ENCODE peak calls at places on chromosomes 12 and 14, in eight cellular contexts. Y is transverse colon, J is sigmoid colon, S is testis, O is tibial nerve, R is stomach, U is IMR-90, T is upper lobe of left lung. Q is an unnamed sample. For H3K36me3, the result is how much of the 10 kb centered on the place peaks cover.

GRCh38 chr14:86450075-86450474 is 920.1 kb downstream of the FLRT2 start:
- DNase-seq in J (no peak), Y (no peak), T (no peak), R (no peak), U (peak), S (no peak), O (no peak), Q (no peak)

GRCh38 chr12:98002887-98003493 is 512.4 kb upstream of the TMPO start:
- DNase-seq in U (peak), S (peak), R (peak), T (no peak), J (no peak), Y (peak), O (no peak), Q (no peak)

GRCh38 chr12:6925239-6925542 is 2.6 kb upstream of the ATN1 start:
- DNase-seq in U (no peak), Y (no peak), O (no peak), S (no peak), T (no peak), J (no peak), R (no peak), Q (no peak)

GRCh38 chr12:114744696-114745095 is 60.7 kb upstream of the TBX3 start:
- DNase-seq in S (no peak), J (peak), U (peak), O (no peak), R (no peak), Y (peak), T (no peak), Q (no peak)

GRCh38 chr12:58487280-58488141 is 432.8 kb downstream of the LRIG3 start:
- DNase-seq in O (no peak), R (no peak), T (no peak), U (peak), J (no peak), Y (no peak), S (no peak), Q (no peak)

GRCh38 chr12:28568083-28568482 is 377.8 kb downstream of the CCDC91 start:
- DNase-seq in J (peak), R (peak), T (no peak), U (peak), Y (peak), O (no peak), S (no peak), Q (no peak)

GRCh38 chr14:102280376-102280962 is 24.5 kb downstream of the MOK start:
- DNase-seq in T (no peak), R (no peak), Y (no peak), J (no peak), O (no peak), U (peak), S (no peak), Q (no peak)

GRCh38 chr12:131736807-131737484 is 26.1 kb downstream of the SFSWAP start:
- DNase-seq in U (peak), O (no peak), T (peak), Y (no peak), R (no peak), S (no peak), J (no peak), Q (no peak)

GRCh38 chr12:49674318-49674985 is 32.8 kb downstream of the FMNL3 start:
- DNase-seq in J (no peak), R (no peak), T (no peak), U (peak), O (no peak), Y (no peak), S (no peak), Q (peak)

GRCh38 chr14:59265808-59266207 is 77.3 kb downstream of the DAAM1 start:
- DNase-seq in U (no peak), Y (peak), J (no peak), R (no peak), O (no peak), T (no peak), S (no peak), Q (no peak)

GRCh38 chr12:54349031-54349430 is 15.3 kb downstream of the GPR84 start:
- DNase-seq in T (no peak), Y (no peak), O (no peak), S (no peak), R (no peak), U (no peak), J (no peak), Q (no peak)
- H3K36me3 ChIP-seq in T (half or more), Y (half or more), O (half or more), S (under half), R (half or more), U (under half), J (under half), Q (half or more)

GRCh38 chr12:100573168-100573498 is 351 bp upstream of the GAS2L3 start:
- DNase-seq in U (no peak), R (no peak), J (no peak), T (no peak), Y (no peak), S (no peak), O (no peak), Q (no peak)

GRCh38 chr12:100572184-100572583 is 1.3 kb upstream of the GAS2L3 start:
- DNase-seq in J (no peak), Y (no peak), S (no peak), U (no peak), R (no peak), O (no peak), T (no peak), Q (no peak)

GRCh38 chr12:100576311-100577036 is 3.0 kb downstream of the GAS2L3 start:
- DNase-seq in J (no peak), Y (no peak), T (no peak), R (no peak), U (peak), S (no peak), O (no peak), Q (no peak)

GRCh38 chr12:100574262-100575074 is 984 bp downstream of the GAS2L3 start:
- DNase-seq in Y (no peak), S (no peak), R (no peak), U (no peak), O (no peak), J (no peak), T (no peak), Q (peak)

GRCh38 chr12:100573499-100574261 is at the start of gene GAS2L3:
- DNase-seq in U (peak), S (peak), R (peak), J (peak), Y (peak), T (peak), O (peak), Q (peak)
- TF ChIP-seq POLR2A in U (peak), S (no peak), R (no peak), J (peak), Y (peak), T (peak), O (peak), Q (no peak)

GRCh38 chr12:3712209-3712992 is 40.5 kb downstream of the CRACR2A start:
- DNase-seq in O (no peak), T (no peak), R (no peak), J (no peak), S (no peak), U (no peak), Y (no peak), Q (no peak)

GRCh38 chr12:3718100-3718499 is 34.8 kb downstream of the CRACR2A start:
- DNase-seq in S (no peak), U (no peak), R (peak), T (peak), Y (no peak), O (no peak), J (no peak), Q (peak)

GRCh38 chr12:3717283-3717974 is 35.5 kb downstream of the CRACR2A start:
- DNase-seq in Y (peak), T (no peak), R (no peak), U (no peak), J (no peak), O (no peak), S (no peak), Q (no peak)

GRCh38 chr12:3715999-3716398 is 36.9 kb downstream of the CRACR2A start:
- DNase-seq in S (no peak), R (no peak), Y (no peak), T (no peak), U (no peak), O (no peak), J (no peak), Q (no peak)

DNA sequence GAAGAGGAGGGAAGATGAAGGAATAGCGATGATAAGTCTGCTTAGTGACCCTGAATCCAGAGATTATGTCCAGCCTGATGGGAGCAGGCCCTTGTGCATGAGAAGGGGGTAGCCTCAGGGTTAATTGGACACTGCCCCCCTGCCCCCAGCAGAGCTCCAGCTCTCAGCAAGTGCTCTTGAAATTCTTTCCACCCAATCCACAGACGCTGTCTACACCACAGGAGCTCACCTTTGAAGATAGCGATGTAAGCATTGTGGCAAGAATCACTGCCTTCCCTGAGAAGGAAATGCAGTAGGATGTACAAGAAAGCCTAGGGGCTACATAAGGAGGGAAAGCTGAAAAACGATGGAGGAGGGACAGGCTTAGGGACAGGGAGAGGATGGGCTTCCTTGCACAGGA is 39.4 kb downstream of the CRACR2A start:
- DNase-seq in U (no peak), Y (no peak), J (no peak), O (no peak), R (no peak), T (no peak), S (no peak), Q (no peak)
- H3K27ac ChIP-seq in U (no peak), Y (no peak), J (no peak), O (no peak), R (no peak), T (no peak), S (no peak), Q (no peak)

DNA sequence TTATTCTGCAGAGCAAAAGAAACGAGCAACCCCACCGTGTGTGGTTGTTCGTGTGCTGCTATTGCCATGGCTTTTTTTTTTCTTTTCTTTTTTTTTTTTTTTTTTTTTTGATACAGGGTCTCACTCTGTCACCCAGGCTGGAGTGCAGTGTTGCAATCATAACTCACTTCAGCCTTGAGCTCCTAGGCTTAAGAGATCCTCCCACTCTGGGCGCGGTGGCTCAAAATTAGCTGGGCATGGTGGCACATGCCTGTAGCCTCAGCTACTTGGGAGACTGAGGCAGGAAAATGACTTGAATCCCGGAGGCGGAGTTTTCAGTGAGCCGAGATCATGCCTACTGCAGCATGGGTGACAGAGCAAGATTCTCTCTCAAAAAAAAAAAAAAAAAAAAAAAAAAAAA is 144.2 kb downstream of the ESR2 start:
- DNase-seq in S (no peak), J (no peak), T (peak), R (no peak), O (no peak), Y (no peak), U (no peak), Q (no peak)
- H3K36me3 ChIP-seq in S (under half), J (under half), T (under half), R (under half), O (half or more), Y (half or more), U (under half), Q (under half)

DNA sequence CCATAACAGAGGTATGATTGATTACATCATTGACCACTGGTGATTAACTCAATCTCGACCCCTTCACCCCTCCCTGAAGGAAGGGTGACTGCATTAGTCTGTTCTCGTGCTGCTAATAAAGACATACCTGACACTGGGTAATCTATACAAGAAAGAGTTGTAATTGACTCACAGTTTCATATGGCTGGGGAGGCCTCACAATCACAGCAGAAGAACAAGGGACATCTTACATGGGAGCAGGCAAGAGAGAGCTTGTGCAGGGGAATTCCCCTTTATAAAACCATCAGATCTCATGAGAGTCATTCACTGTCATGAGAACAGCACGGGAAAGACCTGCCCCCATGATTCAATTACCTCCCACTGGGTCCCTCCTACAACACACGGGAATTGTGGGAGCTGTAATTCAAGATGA is 55.9 kb upstream of the TMCC3 start:
- DNase-seq in T (no peak), R (no peak), Y (no peak), O (no peak), S (no peak), U (no peak), J (no peak), Q (no peak)
- TF ChIP-seq POLR2A in T (no peak), R (no peak), Y (no peak), O (no peak), S (no peak), U (no peak), J (no peak), Q (no peak)

GRCh38 chr14:72243894-72244293 is 311.7 kb downstream of the RGS6 start:
- DNase-seq in U (no peak), R (no peak), O (no peak), S (no peak), J (no peak), Y (no peak), T (no peak), Q (no peak)

GRCh38 chr14:72237722-72238666 is 305.8 kb downstream of the RGS6 start:
- DNase-seq in U (no peak), T (no peak), Y (no peak), J (no peak), O (no peak), S (no peak), R (no peak), Q (no peak)

GRCh38 chr14:72247896-72248295 is 315.7 kb downstream of the RGS6 start:
- DNase-seq in U (no peak), S (no peak), O (no peak), Y (no peak), J (no peak), R (no peak), T (no peak), Q (no peak)

DNA sequence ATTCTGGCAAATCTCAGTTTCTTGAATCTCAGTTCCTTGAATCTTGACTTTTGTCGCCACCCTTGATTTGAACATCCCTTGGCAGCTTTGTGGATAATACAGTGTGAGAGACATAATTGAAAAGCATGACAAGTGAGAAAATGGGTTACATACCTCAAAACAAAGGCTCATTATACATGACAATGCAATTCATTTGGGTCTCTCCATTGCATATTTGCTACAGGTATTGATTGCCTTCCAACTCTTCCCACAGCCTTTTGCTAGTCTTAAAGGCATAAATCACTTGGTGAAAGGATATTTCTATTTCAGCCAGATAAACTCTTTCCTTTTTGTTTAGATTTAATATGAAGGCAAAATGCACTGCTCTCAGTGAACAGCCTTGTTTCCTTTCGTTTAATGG is 311.1 kb downstream of the RGS6 start:
- DNase-seq in O (no peak), T (no peak), J (no peak), U (no peak), Y (no peak), R (no peak), S (no peak), Q (no peak)
- H3K27ac ChIP-seq in O (peak), T (no peak), J (no peak), U (no peak), Y (no peak), R (no peak), S (no peak), Q (no peak)

GRCh38 chr12:31278445-31279242 is 47.3 kb downstream of the SINHCAF start:
- DNase-seq in O (no peak), T (no peak), Y (no peak), S (no peak), J (no peak), R (no peak), U (no peak), Q (no peak)

GRCh38 chr12:31279525-31279924 is 46.4 kb downstream of the SINHCAF start:
- DNase-seq in S (no peak), U (no peak), Y (no peak), R (no peak), T (no peak), J (peak), O (no peak), Q (no peak)

GRCh38 chr12:31277081-31277480 is 48.9 kb downstream of the SINHCAF start:
- DNase-seq in J (no peak), O (no peak), S (no peak), Y (no peak), U (no peak), R (no peak), T (no peak), Q (no peak)

GRCh38 chr12:31275491-31275890 is 50.5 kb downstream of the SINHCAF start:
- DNase-seq in J (no peak), O (no peak), U (no peak), R (no peak), T (no peak), Y (no peak), S (no peak), Q (no peak)

DNA sequence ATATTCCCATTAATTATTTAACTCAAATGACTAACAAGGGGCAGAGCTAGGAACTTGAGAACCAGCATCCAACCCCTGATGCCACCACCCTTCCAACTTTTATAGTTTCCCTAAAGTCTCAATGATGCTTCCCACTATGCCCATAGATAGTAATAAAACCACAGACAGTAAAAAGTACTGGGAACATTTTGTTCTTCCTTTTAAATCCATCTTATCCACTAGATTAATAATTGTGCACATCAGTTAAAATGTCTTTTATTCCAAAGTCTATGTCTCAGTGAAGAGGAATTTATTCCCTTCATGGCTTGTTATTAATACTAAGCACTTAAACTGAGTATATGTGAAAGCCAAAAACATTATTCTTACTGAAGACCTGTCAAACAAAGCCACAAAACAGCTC is 45.8 kb downstream of the SINHCAF start:
- DNase-seq in T (no peak), R (no peak), U (no peak), O (no peak), Y (no peak), J (no peak), S (no peak), Q (no peak)
- H3K36me3 ChIP-seq in T (under half), R (under half), U (under half), O (under half), Y (under half), J (under half), S (under half), Q (under half)

DNA sequence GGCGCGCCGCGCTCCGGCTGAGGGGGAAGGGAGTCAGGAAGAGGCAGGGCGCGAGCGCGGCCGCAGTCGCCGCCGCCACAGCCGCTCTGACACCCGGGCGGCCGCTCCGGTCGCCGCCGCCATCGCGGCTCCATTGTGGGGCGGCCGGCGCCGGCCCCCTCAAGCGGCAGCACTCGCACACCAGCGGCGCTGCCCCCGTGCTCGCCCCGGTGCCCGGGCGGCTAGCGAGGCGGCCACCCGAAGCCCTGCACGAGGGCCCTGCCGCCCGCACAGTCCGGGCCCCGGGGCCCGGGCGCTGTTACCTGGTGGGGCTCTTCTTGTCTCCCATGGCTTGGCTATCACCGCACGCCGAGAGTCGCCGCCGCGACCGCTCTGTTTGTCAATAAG is 202 bp downstream of the YAF2 start:
- DNase-seq in S (no peak), Y (no peak), O (no peak), R (no peak), T (no peak), J (no peak), U (no peak), Q (no peak)
- TF ChIP-seq POLR2A in S (no peak), Y (no peak), O (no peak), R (no peak), T (no peak), J (no peak), U (peak), Q (no peak)

GRCh38 chr14:95518045-95518751 is 1.7 kb upstream of the SYNE3 start:
- DNase-seq in T (peak), Y (no peak), O (no peak), J (no peak), U (peak), R (no peak), S (peak), Q (no peak)
- H3K27ac ChIP-seq in T (peak), Y (peak), O (peak), J (peak), U (no peak), R (peak), S (no peak), Q (peak)